ENCODE peak calls at places on chromosomes 4 and X, in eight cellular contexts. Q, I, N, P, S, T, C and K are unnamed samples.
A peak's percentile ranks its signal among the peaks of the same experiment; 100 is the strongest.

GRCh38 chr4:182240161-182241130 is 2.8 kb upstream of the TENM3 start:
- DNase-seq in N (no peak), S (no peak), T (peak; percentile 16), C (no peak), P (no peak), Q (no peak), I (no peak), K (no peak)

GRCh38 chr4:31518796-31519250 is 798.7 kb downstream of the PCDH7 start:
- DNase-seq in N (no peak), S (no peak), T (no peak), Q (no peak), C (no peak), I (no peak), P (no peak), K (no peak)

GRCh38 chr4:81039351-81040174 is 9.1 kb downstream of the BMP3 start:
- DNase-seq in Q (no peak), N (no peak), S (no peak), T (no peak), C (no peak), P (no peak), I (no peak), K (no peak)

GRCh38 chrX:22538581-22538980 is 265.9 kb downstream of the CBLL2 start:
- DNase-seq in P (no peak), N (no peak), T (no peak), S (no peak), C (no peak), Q (no peak), I (no peak), K (no peak)

GRCh38 chr4:48016141-48017107 is at the start of the genes CNGA1 and NIPAL1:
- DNase-seq in S (no peak), C (peak; percentile 70), P (peak; percentile 35), I (peak; percentile 86), Q (peak; percentile 76), T (peak; percentile 49), N (peak; percentile 91), K (peak; percentile 97)

GRCh38 chr4:1792832-1793495 is at the start of gene FGFR3:
- DNase-seq in T (no peak), P (no peak), N (no peak), I (no peak), C (no peak), S (no peak), Q (peak; percentile 68), K (peak; percentile 22)

GRCh38 chrX:132651411-132652086 is 162.7 kb upstream of the MBNL3 start:
- DNase-seq in T (no peak), P (no peak), Q (no peak), C (no peak), S (no peak), I (no peak), N (no peak), K (no peak)

GRCh38 chr4:172758586-172759340 is 409.8 kb upstream of the GALNT7 start:
- DNase-seq in S (no peak), I (no peak), Q (no peak), T (no peak), P (no peak), N (no peak), C (no peak), K (no peak)

GRCh38 chr4:159105761-159106243 is 2.9 kb downstream of the RAPGEF2 start:
- DNase-seq in I (no peak), C (no peak), T (no peak), P (no peak), N (no peak), S (no peak), Q (peak; percentile 63), K (peak; percentile 9)

GRCh38 chr4:1746919-1747602 is 25.7 kb downstream of the TACC3 start:
- DNase-seq in S (no peak), I (no peak), T (no peak), C (no peak), N (no peak), Q (no peak), P (no peak), K (no peak)

GRCh38 chrX:1531106-1531890 is 5.7 kb downstream of the P2RY8 start:
- DNase-seq in N (no peak), S (no peak), I (no peak), Q (no peak), C (no peak), T (no peak), P (no peak), K (no peak)

GRCh38 chrX:68112321-68112720 is 321.0 kb downstream of the OPHN1 start:
- DNase-seq in T (no peak), N (no peak), Q (no peak), C (no peak), I (no peak), S (no peak), P (no peak), K (no peak)

GRCh38 chr4:152579916-152580315 is 44.0 kb upstream of the FBXW7 start:
- DNase-seq in N (no peak), Q (peak; percentile 62), C (no peak), I (no peak), P (no peak), T (no peak), S (no peak), K (no peak)

GRCh38 chr4:53189011-53189410 is 176.8 kb downstream of the SCFD2 start:
- DNase-seq in P (no peak), Q (no peak), N (no peak), T (no peak), C (no peak), S (no peak), I (no peak), K (no peak)

GRCh38 chr4:80500593-80500992 is 165.1 kb downstream of the CFAP299 start:
- DNase-seq in P (no peak), C (no peak), I (no peak), Q (no peak), S (no peak), N (no peak), T (no peak), K (no peak)

GRCh38 chr4:125187221-125187620 is 127.5 kb upstream of the FAT4 start:
- DNase-seq in N (no peak), S (no peak), I (no peak), P (no peak), T (no peak), Q (no peak), C (no peak), K (no peak)

GRCh38 chrX:135688137-135688536 is 25.3 kb upstream of the CT45A1 start:
- DNase-seq in I (no peak), Q (no peak), N (peak; percentile 54), P (no peak), S (no peak), C (no peak), T (no peak), K (no peak)

DNA sequence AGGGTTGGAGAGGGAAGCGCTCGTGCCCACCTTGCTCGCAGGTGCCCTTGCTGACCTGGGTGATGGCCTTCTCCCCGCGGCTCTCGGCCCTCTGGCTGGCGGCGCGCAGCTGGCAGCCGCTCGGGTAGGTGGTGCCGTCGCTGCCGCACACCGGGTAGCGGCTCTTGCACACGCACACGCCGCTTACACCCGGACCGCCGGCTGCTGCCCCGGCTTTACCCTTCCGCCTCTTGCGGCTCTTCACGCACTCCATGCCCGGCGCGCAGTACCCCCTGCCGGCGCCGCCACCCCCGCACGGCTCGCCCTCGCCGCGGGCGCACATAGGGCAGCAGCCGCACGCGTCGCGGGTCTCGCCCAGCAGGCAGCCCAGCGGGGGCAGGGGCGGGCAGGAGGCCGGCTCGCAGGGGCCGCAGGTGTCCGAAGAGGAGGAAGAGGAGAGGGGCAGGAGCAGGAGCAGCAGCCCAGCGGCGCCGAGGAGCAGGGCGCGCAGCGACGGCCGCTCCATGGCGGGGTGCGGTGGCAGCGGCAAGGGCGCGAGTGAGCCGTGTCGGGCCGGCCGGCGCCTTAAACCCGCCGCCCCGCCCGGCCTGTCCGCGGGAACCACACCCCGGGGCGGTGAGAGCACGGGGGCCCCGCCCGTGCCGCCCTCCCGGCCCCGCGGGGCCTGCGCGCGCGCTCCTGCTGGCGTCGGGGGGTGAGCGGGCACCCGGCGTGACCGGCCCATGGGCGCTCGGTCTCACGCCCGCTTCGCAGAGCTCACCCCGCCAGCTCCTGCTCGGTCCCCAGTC is at the start of gene IGFBP7:
- DNase-seq in S (no peak), N (peak; percentile 86), P (peak; percentile 53), Q (peak; percentile 56), T (peak; percentile 72), C (no peak), I (peak; percentile 87), K (peak; percentile 71)
- TF ChIP-seq POLR2A in S (peak; percentile 50), N (no peak), P (peak; percentile 83), Q (peak; percentile 21), T (peak; percentile 87), C (no peak), I (no peak), K (peak; percentile 95)

DNA sequence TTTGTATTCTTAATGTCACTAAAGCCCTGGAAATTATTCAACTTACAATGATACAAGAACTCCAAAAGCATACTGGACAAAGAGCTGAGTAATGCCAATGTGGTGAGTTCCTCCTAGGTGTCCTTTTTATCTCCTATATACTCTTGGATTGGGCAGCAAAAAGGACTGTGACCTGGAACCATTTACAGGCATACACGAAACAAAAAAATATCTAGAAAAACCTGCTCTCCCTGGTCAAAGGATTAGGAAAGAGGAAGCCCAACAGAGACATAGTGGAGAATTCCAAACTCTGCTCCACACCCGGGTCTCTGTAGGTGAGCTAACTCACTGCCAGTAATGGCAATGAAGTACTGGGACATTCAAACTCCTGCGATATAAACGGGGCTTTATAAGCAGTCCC is 25.3 kb downstream of the SULT1B1 start:
- DNase-seq in N (no peak), S (no peak), C (no peak), P (no peak), Q (no peak), I (no peak), T (no peak), K (no peak)
- TF ChIP-seq POLR2A in N (no peak), S (no peak), C (no peak), P (no peak), Q (no peak), I (no peak), T (no peak), K (no peak)

GRCh38 chr4:180967936-180968335 is 1275.3 kb upstream of the TENM3 start:
- DNase-seq in T (no peak), S (no peak), Q (no peak), N (no peak), P (no peak), I (no peak), C (no peak), K (no peak)

GRCh38 chr4:180960758-180961401 is 1282.3 kb upstream of the TENM3 start:
- DNase-seq in P (no peak), S (no peak), T (no peak), C (no peak), N (no peak), Q (no peak), I (no peak), K (no peak)

GRCh38 chr4:180962268-180962667 is 1280.9 kb upstream of the TENM3 start:
- DNase-seq in P (no peak), Q (no peak), C (no peak), I (no peak), S (no peak), T (no peak), N (no peak), K (no peak)
- TF ChIP-seq POLR2A in P (no peak), Q (no peak), C (no peak), I (no peak), S (no peak), T (no peak), N (no peak), K (no peak)

DNA sequence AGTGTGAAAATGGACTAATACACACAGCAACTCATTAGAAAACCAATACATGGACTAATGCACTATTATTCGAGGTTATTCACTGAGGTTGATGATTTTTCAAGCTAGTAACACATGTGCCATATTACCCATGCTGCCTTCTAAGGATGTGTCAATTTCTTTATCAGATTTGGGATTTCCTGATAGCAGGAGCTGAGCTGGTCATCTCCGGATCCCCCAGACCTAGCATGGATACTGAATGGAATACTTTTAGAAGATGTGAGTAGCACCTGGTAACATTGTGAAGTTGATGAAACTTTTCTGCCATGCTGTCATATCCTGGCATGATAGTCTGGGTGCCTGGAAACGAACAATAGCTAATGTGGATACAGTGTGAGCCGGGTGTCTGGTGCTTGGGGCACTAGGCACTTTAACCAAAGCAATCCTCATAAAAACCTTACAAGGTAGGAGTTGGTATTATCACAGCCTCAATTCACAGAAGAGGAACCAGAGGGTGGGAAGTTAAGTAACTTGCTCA is 11.0 kb upstream of the CYTL1 start:
- DNase-seq in I (no peak), N (no peak), C (no peak), T (no peak), P (no peak), S (no peak), Q (no peak), K (no peak)
- TF ChIP-seq POLR2A in I (no peak), N (no peak), C (no peak), T (no peak), P (no peak), S (no peak), Q (no peak), K (no peak)